ENCODE peak calls at places on chromosomes 5 and 9, in five cellular contexts. X, S, U, B and V are unnamed samples.

GRCh38 chr5:176540956-176541337 is 3.7 kb upstream of the RNF44 start:
- DNase-seq in X (no peak), S (no peak), U (no peak), B (no peak), V (no peak)

GRCh38 chr9:69324549-69325401 is at the start of gene ENTREP1:
- DNase-seq in X (peak), S (no peak), U (peak), B (peak), V (peak)

GRCh38 chr5:16869821-16870796 is 66.0 kb downstream of the MYO10 start:
- DNase-seq in X (no peak), S (peak), U (no peak), B (no peak), V (peak)

GRCh38 chr5:60346391-60346790 is 353.6 kb downstream of the DEPDC1B start:
- DNase-seq in X (no peak), S (no peak), U (no peak), B (no peak), V (peak)

GRCh38 chr9:33791117-33791516 is 4.2 kb upstream of the PRSS3 start:
- DNase-seq in X (no peak), S (peak), U (no peak), B (no peak), V (peak)

GRCh38 chr9:90515550-90515949 is 127.1 kb downstream of the DIRAS2 start:
- DNase-seq in X (no peak), S (no peak), U (no peak), B (no peak), V (no peak)

GRCh38 chr9:95460627-95461164 is 56.1 kb downstream of the PTCH1 start:
- DNase-seq in X (no peak), S (no peak), U (no peak), B (peak), V (no peak)

GRCh38 chr9:6198251-6198650 is 17.4 kb upstream of the IL33 start:
- DNase-seq in X (no peak), S (no peak), U (no peak), B (no peak), V (no peak)

GRCh38 chr9:86983260-86984255 is 36.3 kb upstream of the GAS1 start:
- DNase-seq in X (no peak), S (peak), U (no peak), B (no peak), V (no peak)

GRCh38 chr5:96388186-96388585 is 44.9 kb downstream of the PCSK1 start:
- DNase-seq in X (no peak), S (peak), U (no peak), B (no peak), V (no peak)

GRCh38 chr5:59768204-59769040 is 125.1 kb downstream of the PDE4D start:
- DNase-seq in X (peak), S (peak), U (peak), B (peak), V (peak)

GRCh38 chr5:56540266-56540665 is 275.1 kb upstream of the MAP3K1 start:
- DNase-seq in X (no peak), S (no peak), U (no peak), B (no peak), V (no peak)

GRCh38 chr5:9105851-9106250 is 440.0 kb downstream of the SEMA5A start:
- DNase-seq in X (no peak), S (peak), U (no peak), B (peak), V (peak)

GRCh38 chr9:69176446-69177135 is 2.5 kb downstream of the TJP2 start:
- DNase-seq in X (no peak), S (no peak), U (no peak), B (no peak), V (no peak)

GRCh38 chr9:16272766-16273165 is 597.7 kb downstream of the BNC2 start:
- DNase-seq in X (no peak), S (no peak), U (peak), B (no peak), V (no peak)

GRCh38 chr5:160198886-160199409 is 30.4 kb upstream of the FABP6 start:
- DNase-seq in X (no peak), S (no peak), U (peak), B (peak), V (peak)

GRCh38 chr5:157370967-157371366 is 89.0 kb upstream of the NIPAL4 start:
- DNase-seq in X (no peak), S (peak), U (no peak), B (peak), V (peak)

GRCh38 chr5:119323630-119324000 is 32.2 kb upstream of the TNFAIP8 start:
- DNase-seq in X (no peak), S (peak), U (no peak), B (peak), V (peak)

GRCh38 chr9:117458066-117458465 is 43.2 kb upstream of the ASTN2 start:
- DNase-seq in X (no peak), S (no peak), U (no peak), B (no peak), V (no peak)

GRCh38 chr5:77437194-77437593 is 54.9 kb downstream of the WDR41 start:
- DNase-seq in X (no peak), S (no peak), U (no peak), B (peak), V (no peak)

GRCh38 chr5:169629847-169630548 is 7.1 kb upstream of the DOCK2 start:
- DNase-seq in X (no peak), S (peak), U (no peak), B (no peak), V (peak)

GRCh38 chr9:73869261-73869660 is 627.9 kb upstream of the RORB start:
- DNase-seq in X (no peak), S (no peak), U (no peak), B (no peak), V (peak)

GRCh38 chr5:175047048-175047447 is 322.7 kb downstream of the MSX2 start:
- DNase-seq in X (no peak), S (no peak), U (no peak), B (no peak), V (no peak)

GRCh38 chr5:123636006-123636405 is 124.0 kb downstream of the CSNK1G3 start:
- DNase-seq in X (no peak), S (no peak), U (no peak), B (no peak), V (no peak)

GRCh38 chr5:38382898-38383297 is 124.5 kb downstream of the EGFLAM start:
- DNase-seq in X (peak), S (peak), U (peak), B (peak), V (peak)

GRCh38 chr9:134629586-134630392 is 11.8 kb upstream of the COL5A1 start:
- DNase-seq in X (no peak), S (no peak), U (peak), B (no peak), V (no peak)
- H2AK5ac ChIP-seq in X (peak), S (no peak), U (no peak), B (no peak), V (no peak)

GRCh38 chr5:138575194-138576015 is at the start of gene HSPA9:
- DNase-seq in X (peak), S (peak), U (peak), B (peak), V (peak)
- H3K18ac ChIP-seq in X (peak), S (peak), U (peak), B (peak), V (peak)

DNA sequence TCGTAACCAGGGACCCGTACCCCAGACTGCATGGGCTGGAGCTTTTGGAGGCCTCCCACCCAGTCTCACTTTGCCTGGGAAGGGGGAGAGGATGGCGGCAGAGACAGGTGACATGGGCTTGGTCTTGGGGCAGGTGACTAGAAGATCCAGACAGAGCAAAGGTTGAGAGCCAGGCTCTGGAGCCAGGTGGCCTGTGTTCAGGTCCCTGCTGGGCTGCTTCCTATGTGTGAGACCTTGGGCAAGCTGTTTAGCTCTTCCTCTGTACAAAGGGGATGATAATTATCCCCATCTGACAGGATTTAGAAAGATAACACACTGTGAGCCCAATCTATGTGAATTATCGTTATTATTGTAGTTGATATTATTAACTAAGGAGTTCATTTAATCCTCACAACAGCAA is 16.1 kb upstream of the NDST1 start:
- DNase-seq in X (no peak), S (no peak), U (no peak), B (no peak), V (no peak)
- H2AK5ac ChIP-seq in X (no peak), S (peak), U (no peak), B (no peak), V (peak)

DNA sequence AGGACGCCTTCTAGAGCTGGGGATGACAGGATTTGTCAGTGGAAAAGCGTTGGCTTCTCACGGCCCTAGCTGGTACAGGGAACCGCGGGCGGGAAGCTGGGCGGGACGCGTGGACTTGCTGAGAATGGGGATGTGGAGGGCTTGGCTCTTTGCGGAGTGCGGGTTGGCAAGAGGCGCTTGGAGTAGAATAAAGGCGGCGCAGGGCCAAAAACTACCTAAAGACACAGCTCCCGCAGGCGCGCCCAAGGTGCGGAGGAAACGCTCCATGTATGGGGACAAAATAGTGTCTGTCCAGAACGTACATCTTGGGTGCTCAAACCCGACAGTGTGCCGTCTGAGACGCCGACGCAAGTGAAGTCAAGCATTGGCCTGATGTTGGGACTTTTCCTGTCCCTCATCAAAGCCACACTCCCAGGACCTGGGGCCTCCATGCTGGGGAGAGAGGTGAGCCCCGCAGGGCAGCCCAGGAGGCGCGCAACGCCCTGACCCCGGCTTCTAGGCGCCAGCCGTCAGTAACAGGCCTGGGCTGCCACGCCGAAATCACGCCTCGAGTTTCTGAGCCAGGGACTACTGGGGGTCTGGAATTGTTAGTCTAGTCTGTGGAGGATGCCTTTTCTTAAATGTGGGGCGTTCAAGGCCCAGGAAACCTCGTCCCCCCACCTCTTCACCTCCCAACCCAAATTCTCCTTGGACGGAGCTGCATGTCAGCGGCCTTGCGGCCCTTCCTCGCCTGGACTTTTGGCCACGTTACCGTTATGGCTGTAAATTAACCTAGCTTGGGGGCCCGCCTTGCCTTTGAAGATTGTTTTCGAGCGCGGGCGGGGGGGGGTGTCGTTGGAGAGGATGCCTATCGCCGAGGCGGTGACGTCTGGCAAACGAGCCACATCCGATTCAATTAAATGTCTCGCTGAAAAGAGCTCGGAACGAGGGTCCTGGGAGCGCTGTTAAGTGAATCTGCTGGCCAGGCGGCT is 1.8 kb upstream of the NKX2-5 start:
- DNase-seq in X (no peak), S (no peak), U (peak), B (peak), V (peak)
- H3K18ac ChIP-seq in X (peak), S (no peak), U (no peak), B (no peak), V (peak)

GRCh38 chr9:131399972-131400371 is 6.1 kb downstream of the PRRC2B start:
- DNase-seq in X (no peak), S (no peak), U (no peak), B (no peak), V (no peak)

GRCh38 chr9:131395745-131396479 is 2.0 kb downstream of the PRRC2B start:
- DNase-seq in X (no peak), S (no peak), U (no peak), B (no peak), V (no peak)

GRCh38 chr9:131397100-131397790 is 3.4 kb downstream of the PRRC2B start:
- DNase-seq in X (no peak), S (peak), U (peak), B (peak), V (peak)

GRCh38 chr9:131396626-131397025 is 2.7 kb downstream of the PRRC2B start:
- DNase-seq in X (no peak), S (no peak), U (no peak), B (no peak), V (no peak)

GRCh38 chr9:131398204-131398603 is 4.3 kb downstream of the PRRC2B start:
- DNase-seq in X (no peak), S (no peak), U (no peak), B (no peak), V (no peak)
- H2AK5ac ChIP-seq in X (no peak), S (no peak), U (no peak), B (no peak), V (no peak)

DNA sequence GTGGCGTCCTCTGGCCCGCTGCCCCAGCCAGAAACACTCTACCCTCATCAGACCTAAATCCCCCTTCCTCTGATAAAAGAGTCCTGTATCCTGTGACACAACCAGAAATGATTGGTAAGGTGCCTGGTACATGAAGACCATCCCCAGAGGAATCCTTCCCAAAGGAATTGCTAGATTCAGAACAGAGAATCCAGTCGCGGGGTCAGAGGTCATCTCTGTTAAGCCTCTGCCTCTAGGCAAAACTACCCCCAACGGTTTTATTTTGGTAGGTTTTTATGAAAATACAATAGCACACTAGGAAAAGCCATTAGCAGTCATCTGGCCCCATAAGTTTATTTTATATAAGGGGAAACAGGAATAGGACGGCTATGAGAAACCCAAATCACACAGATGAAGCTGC is 102.4 kb upstream of the HAND1 start:
- DNase-seq in X (no peak), S (no peak), U (no peak), B (no peak), V (no peak)
- H3K18ac ChIP-seq in X (peak), S (no peak), U (no peak), B (no peak), V (no peak)

DNA sequence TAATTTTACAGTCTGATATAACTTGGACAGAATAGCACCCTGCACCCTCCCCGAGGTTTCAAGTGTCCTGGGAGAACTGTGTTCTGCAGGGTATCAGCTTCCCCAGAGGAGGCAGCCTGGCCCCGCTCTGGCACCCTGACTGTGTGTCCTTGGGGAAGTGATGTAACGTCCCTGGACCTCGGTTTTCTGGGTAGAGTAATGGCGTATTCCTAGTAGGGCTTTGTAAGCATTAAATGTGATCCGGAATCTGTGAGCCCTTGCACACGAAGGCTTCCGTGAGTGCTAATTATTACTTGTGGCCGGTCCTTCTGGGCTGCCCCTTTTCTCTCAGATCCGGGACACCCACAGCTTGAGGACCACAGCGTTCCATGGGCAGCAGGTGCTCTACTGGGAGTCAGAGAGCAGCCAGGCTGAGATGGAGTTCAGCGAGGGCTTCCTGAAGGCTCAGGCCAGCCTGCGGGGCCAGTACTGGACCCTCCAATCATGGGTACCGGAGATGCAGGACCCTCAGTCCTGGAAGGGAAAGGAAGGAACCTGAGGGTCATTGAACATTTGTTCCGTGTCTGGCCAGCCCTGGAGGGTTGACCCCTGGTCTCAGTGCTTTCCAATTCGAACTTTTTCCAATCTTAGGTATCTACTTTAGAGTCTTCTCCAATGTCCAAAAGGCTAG is 1.0 kb upstream of the CACFD1 start:
- DNase-seq in X (no peak), S (no peak), U (no peak), B (peak), V (no peak)
- H2AK5ac ChIP-seq in X (peak), S (no peak), U (no peak), B (no peak), V (no peak)

GRCh38 chr5:150548123-150548522 is 40.2 kb downstream of the NDST1 start:
- DNase-seq in X (no peak), S (no peak), U (no peak), B (no peak), V (no peak)
- H3K18ac ChIP-seq in X (no peak), S (no peak), U (no peak), B (no peak), V (no peak)

GRCh38 chr5:72066658-72067057 is 40.6 kb upstream of the MAP1B start:
- DNase-seq in X (no peak), S (peak), U (no peak), B (peak), V (peak)

GRCh38 chr5:72067682-72068470 is 39.4 kb upstream of the MAP1B start:
- DNase-seq in X (no peak), S (peak), U (no peak), B (peak), V (peak)

GRCh38 chr5:72065751-72066255 is 41.5 kb upstream of the MAP1B start:
- DNase-seq in X (peak), S (peak), U (peak), B (peak), V (peak)

GRCh38 chr5:72063219-72063819 is 44.0 kb upstream of the MAP1B start:
- DNase-seq in X (peak), S (peak), U (peak), B (peak), V (peak)

DNA sequence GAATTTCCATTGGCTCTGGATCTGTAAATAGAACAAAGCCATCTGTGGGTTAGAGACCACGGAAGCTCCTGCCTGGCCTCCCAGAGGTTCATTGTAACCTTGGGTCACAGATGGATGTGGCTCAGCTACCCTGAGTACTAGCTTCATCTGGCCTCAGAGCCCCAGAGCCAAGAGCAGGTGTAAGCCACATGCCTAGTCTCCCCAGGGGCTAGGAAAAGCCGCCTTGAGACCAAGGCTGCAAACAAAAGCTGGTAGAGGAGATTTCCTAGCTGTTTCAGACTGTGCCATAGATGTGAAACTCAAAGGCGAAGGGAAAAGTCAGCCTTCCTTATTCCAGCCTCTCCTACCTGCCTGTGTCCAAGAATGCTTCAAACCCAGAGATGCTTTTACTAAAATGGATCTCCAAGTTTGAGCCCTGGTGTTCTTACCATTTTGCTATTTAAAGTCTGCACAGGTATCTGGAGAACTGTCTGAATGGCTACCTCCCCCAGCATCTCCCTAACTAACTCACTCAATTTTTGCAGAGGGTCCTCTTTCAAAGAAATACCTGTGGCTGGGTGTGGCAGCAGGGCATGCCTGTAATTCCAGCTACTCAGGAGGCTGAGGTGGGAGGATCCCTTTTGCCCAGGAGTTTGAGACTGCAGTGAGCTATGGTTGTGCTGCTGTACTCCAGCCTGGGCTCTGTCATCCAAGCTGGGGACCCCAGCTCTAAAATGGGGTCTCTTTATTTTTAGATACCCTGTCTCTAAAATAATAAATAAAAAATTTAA is 42.3 kb upstream of the MAP1B start:
- DNase-seq in X (no peak), S (no peak), U (peak), B (peak), V (no peak)
- H2AK5ac ChIP-seq in X (no peak), S (no peak), U (no peak), B (no peak), V (no peak)

GRCh38 chr9:136439550-136440408 is at the start of gene INPP5E:
- DNase-seq in X (peak), S (peak), U (peak), B (peak), V (peak)

GRCh38 chr9:136437839-136438547 is 1.7 kb downstream of the INPP5E start:
- DNase-seq in X (no peak), S (peak), U (no peak), B (no peak), V (peak)

GRCh38 chr9:136437430-136437829 is 2.2 kb downstream of the INPP5E start:
- DNase-seq in X (no peak), S (peak), U (no peak), B (no peak), V (no peak)

GRCh38 chr9:136438909-136439549 is 616 bp downstream of the INPP5E start:
- DNase-seq in X (no peak), S (peak), U (peak), B (peak), V (peak)

DNA sequence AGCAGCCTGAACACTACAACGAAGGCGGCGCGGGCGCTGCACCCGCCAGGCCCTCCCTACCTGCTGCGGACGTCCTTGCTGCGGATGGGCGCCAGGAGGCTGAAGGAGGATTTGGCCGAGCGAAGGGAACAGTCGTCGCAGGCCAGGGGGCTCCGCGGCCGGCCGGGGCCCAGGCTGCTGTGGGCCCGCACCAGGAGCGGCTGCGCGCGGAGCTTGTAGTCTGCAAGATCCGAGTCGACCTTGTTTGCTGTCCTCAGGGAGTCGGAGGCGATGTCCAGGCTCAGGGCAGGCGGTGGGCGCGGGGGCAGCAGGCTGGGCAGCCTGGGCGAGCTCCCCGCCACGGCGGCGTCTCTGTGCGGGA is 1.1 kb downstream of the INPP5E start:
- DNase-seq in X (peak), S (peak), U (no peak), B (peak), V (peak)
- H3K18ac ChIP-seq in X (peak), S (no peak), U (no peak), B (no peak), V (no peak)